ENCODE peak calls at places on chromosomes 12 and 14, in nine cellular contexts. C, W, S, B, G, E, V, R and P are unnamed samples.

GRCh38 chr12:12871587-12872138 is 19.7 kb upstream of the GPRC5A start:
- DNase-seq in S (no peak), E (no peak), V (no peak), C (no peak), R (no peak), B (no peak), W (no peak), G (no peak), P (no peak)

GRCh38 chr14:22428681-22429315 is 160.2 kb downstream of the DAD1 start:
- DNase-seq in C (no peak), E (no peak), B (peak; percentile 12), W (no peak), S (no peak), R (peak; percentile 40), V (no peak), G (no peak), P (peak; percentile 62)

GRCh38 chr14:69887740-69888657 is 8.8 kb downstream of the SMOC1 start:
- DNase-seq in R (no peak), B (no peak), C (no peak), E (no peak), V (no peak), G (no peak), S (no peak), W (no peak), P (peak; percentile 16)

GRCh38 chr12:125304029-125304428 is 238.8 kb downstream of the AACS start:
- DNase-seq in G (no peak), S (no peak), B (no peak), W (no peak), R (no peak), E (no peak), V (no peak), C (no peak), P (no peak)

GRCh38 chr14:89445252-89445973 is 28.4 kb upstream of the FOXN3 start:
- DNase-seq in W (peak; percentile 25), G (no peak), C (no peak), E (no peak), S (no peak), B (no peak), R (no peak), V (no peak), P (no peak)

GRCh38 chr12:3607039-3607719 is 116.2 kb downstream of the PRMT8 start:
- DNase-seq in W (peak; percentile 5), V (no peak), C (no peak), B (no peak), S (peak; percentile 20), E (no peak), G (no peak), R (no peak), P (no peak)

GRCh38 chr14:100662850-100663527 is 63.7 kb upstream of the DLK1 start:
- DNase-seq in V (peak; percentile 87), W (peak; percentile 69), R (peak; percentile 78), B (peak; percentile 74), C (peak; percentile 21), G (peak; percentile 78), S (peak; percentile 81), E (peak; percentile 4), P (peak; percentile 21)

GRCh38 chr14:31965735-31966598 is 111.1 kb upstream of the ARHGAP5 start:
- DNase-seq in V (no peak), E (peak; percentile 8), S (no peak), W (no peak), G (no peak), C (no peak), B (peak; percentile 52), R (no peak), P (no peak)

GRCh38 chr14:68931474-68932051 is 47.5 kb downstream of the ACTN1 start:
- DNase-seq in B (no peak), R (no peak), S (no peak), V (no peak), W (no peak), C (no peak), E (no peak), G (no peak), P (no peak)

GRCh38 chr12:674272-674781 is 11.1 kb upstream of the NINJ2 start:
- DNase-seq in E (no peak), S (no peak), W (peak; percentile 41), B (no peak), V (no peak), R (peak; percentile 31), G (no peak), C (no peak), P (no peak)

GRCh38 chr12:40226652-40227051 is 1.9 kb downstream of the LRRK2 start:
- DNase-seq in B (no peak), G (no peak), E (no peak), W (no peak), V (no peak), C (no peak), R (peak; percentile 55), S (no peak), P (peak; percentile 86)

GRCh38 chr12:40225984-40226602 is 1.3 kb downstream of the LRRK2 start:
- DNase-seq in W (no peak), E (no peak), G (no peak), B (no peak), R (no peak), C (no peak), V (no peak), S (no peak), P (no peak)

GRCh38 chr12:40222247-40222646 is 2.5 kb upstream of the LRRK2 start:
- DNase-seq in R (no peak), G (no peak), S (no peak), E (no peak), W (no peak), B (no peak), V (no peak), C (no peak), P (no peak)

GRCh38 chr12:40225337-40225983 is 663 bp downstream of the LRRK2 start:
- DNase-seq in G (no peak), E (no peak), S (no peak), R (no peak), V (no peak), W (no peak), C (no peak), B (no peak), P (no peak)

GRCh38 chr12:40224439-40225291 is at the start of gene LRRK2:
- DNase-seq in G (peak; percentile 55), E (peak; percentile 41), R (peak; percentile 79), C (no peak), V (no peak), S (peak; percentile 54), W (no peak), B (no peak), P (peak; percentile 65)
- TF ChIP-seq EZH2 in G (no peak), E (no peak), R (no peak), C (no peak), V (no peak), S (peak; percentile 73), W (no peak), B (no peak), P (no peak)

DNA sequence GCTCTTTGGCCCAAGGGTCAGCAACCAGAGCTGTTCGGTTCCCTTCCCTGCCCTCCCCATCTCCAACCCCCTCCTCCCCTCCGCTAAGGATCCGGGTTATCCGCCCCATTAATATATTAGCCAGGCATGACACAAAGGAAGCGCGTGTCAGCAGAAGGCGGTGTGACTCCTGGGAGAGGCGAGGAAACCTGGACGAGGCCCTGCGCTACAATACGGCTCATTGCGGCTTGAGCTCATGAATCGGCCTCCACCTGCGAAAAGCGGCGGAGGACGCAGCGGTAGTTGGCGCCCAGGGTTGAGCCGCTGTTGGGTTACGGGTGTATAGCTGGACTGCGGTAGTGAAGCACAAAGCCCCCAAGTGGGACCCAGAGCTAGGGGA is 10.0 kb downstream of the FOXA1 start:
- DNase-seq in S (peak; percentile 66), B (no peak), E (no peak), G (peak; percentile 51), C (no peak), V (no peak), R (no peak), W (no peak), P (no peak)
- TF ChIP-seq EZH2 in S (peak; percentile 44), B (no peak), E (no peak), G (peak; percentile 94), C (peak; percentile 84), V (no peak), R (no peak), W (no peak), P (peak; percentile 64)

DNA sequence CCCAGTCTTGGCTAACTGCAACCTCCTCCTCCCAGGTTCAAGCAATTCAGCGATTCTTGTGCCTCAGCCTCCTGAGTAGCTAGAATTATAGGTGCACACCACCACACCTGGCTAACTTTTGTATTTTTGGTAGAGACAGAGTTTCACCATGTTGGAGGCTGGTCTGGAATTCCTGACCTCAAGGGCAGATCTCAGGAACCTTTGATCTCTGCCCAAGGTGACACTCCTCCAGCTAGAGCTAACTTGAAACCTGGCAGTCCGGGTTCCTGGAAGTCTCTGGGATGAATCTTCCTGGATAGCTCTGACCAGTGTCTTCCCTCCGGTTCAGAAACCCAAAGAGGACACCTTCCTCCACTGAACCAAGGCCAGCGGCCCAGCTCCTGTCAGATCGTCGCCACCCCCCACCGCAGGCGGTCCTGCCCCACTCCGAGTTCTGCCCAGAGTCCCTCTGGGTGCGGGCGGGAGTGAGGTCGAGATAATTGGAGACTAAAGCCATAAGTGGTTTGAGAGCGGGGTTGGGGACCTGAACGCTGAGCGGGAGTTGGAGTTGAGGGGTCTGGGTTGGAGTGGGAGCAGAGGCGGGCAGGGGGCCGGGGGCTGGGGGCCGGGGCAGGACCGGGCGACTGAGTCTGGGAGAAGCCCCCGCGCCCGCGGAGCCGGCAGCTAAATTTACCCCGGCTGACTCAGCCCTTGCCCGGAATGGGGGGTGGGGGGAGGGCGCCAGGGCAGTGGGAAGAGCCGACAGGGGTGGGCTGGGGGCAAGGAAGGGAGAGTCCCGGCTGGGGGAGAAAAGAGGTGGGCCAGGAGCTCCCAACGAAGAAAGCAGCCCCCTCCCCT is 4.7 kb downstream of the DDN start:
- DNase-seq in V (no peak), W (no peak), B (no peak), G (peak; percentile 7), C (no peak), R (no peak), S (no peak), E (no peak), P (no peak)
- TF ChIP-seq EZH2 in V (no peak), W (no peak), B (no peak), G (peak; percentile 50), C (no peak), R (no peak), S (no peak), E (no peak), P (no peak)

GRCh38 chr12:49954863-49955830 is 4.6 kb downstream of the AQP2 start:
- DNase-seq in C (no peak), E (no peak), B (no peak), W (no peak), V (no peak), G (peak; percentile 78), S (no peak), R (no peak), P (no peak)
- TF ChIP-seq EZH2 in C (peak; percentile 91), E (no peak), B (no peak), W (no peak), V (no peak), G (no peak), S (no peak), R (no peak), P (peak; percentile 70)

GRCh38 chr14:94173885-94174621 is at the start of gene PPP4R4:
- DNase-seq in S (peak; percentile 99), R (peak; percentile 90), E (peak; percentile 30), C (peak; percentile 42), B (peak; percentile 93), V (peak; percentile 70), W (peak; percentile 96), G (peak; percentile 97), P (peak; percentile 47)
- TF ChIP-seq EZH2 in S (no peak), R (no peak), E (no peak), C (no peak), B (no peak), V (no peak), W (no peak), G (no peak), P (no peak)